ENCODE peak calls at places on chromosomes 7 and 10, in five cellular contexts. X is K562, L is tibial nerve, K is MM.1S, B is heart right ventricle. F is an unnamed sample. For H3K4me1, the result is how much of the 10 kb centered on the place peaks cover.

GRCh38 chr10:72702868-72703581 is 11.1 kb downstream of the MCU start:
- DNase-seq in X (no peak), B (no peak), K (peak), L (no peak), F (no peak)

GRCh38 chr10:100943508-100943907 is 25.8 kb upstream of the SEMA4G start:
- DNase-seq in K (no peak), L (no peak), X (no peak), B (no peak), F (no peak)

GRCh38 chr7:73766556-73767229 is 3.4 kb downstream of the CLDN3 start:
- DNase-seq in B (no peak), L (no peak), X (no peak), K (peak), F (peak)

GRCh38 chr10:79260803-79261740 is 86.2 kb upstream of the PPIF start:
- DNase-seq in L (no peak), K (peak), B (no peak), X (no peak), F (no peak)

GRCh38 chr10:126421745-126422144 is 33.5 kb upstream of the ADAM12 start:
- DNase-seq in B (peak), L (no peak), X (no peak), K (no peak), F (peak)

GRCh38 chr10:48655426-48656240 is 29.0 kb upstream of the WDFY4 start:
- DNase-seq in K (peak), B (peak), X (no peak), L (peak), F (peak)

GRCh38 chr10:119139464-119140067 is 25.9 kb downstream of the SFXN4 start:
- DNase-seq in X (peak), B (peak), L (peak), K (no peak), F (no peak)

GRCh38 chr7:5143106-5143505 is 46.9 kb upstream of the WIPI2 start:
- DNase-seq in L (no peak), X (no peak), K (no peak), B (no peak), F (no peak)

GRCh38 chr10:86798636-86799035 is 42.2 kb downstream of the BMPR1A start:
- DNase-seq in X (no peak), K (peak), L (no peak), B (no peak), F (no peak)

GRCh38 chr10:52368725-52369124 is 54.6 kb downstream of the DKK1 start:
- DNase-seq in X (no peak), K (peak), B (no peak), L (no peak), F (no peak)

GRCh38 chr7:32070406-32071360 is at the start of gene PDE1C:
- DNase-seq in L (no peak), B (peak), K (no peak), X (no peak), F (no peak)

GRCh38 chr7:115024276-115024675 is 102.4 kb downstream of the MDFIC start:
- DNase-seq in L (no peak), B (no peak), K (no peak), X (no peak), F (no peak)

GRCh38 chr7:79301419-79301818 is 152.0 kb downstream of the MAGI2 start:
- DNase-seq in L (no peak), X (no peak), K (no peak), B (no peak), F (no peak)

GRCh38 chr10:78436706-78437406 is 403.2 kb downstream of the RPS24 start:
- DNase-seq in K (no peak), B (no peak), X (no peak), L (no peak), F (no peak)

GRCh38 chr10:49359349-49360231 is 36.3 kb downstream of the DRGX start:
- DNase-seq in K (no peak), L (no peak), X (no peak), B (peak), F (no peak)

GRCh38 chr7:130356121-130356759 is 11.6 kb downstream of the CPA5 start:
- DNase-seq in L (peak), K (no peak), X (no peak), B (peak), F (peak)

GRCh38 chr10:132962623-132963429 is 20.5 kb upstream of the CFAP46 start:
- DNase-seq in X (no peak), L (no peak), K (peak), B (no peak), F (no peak)

GRCh38 chr10:60809157-60809556 is 30.9 kb downstream of the CDK1 start:
- DNase-seq in X (no peak), L (peak), B (no peak), K (no peak), F (no peak)

GRCh38 chr10:126090911-126091728 is 194.8 kb downstream of the FANK1 start:
- DNase-seq in X (no peak), K (no peak), B (no peak), L (no peak), F (no peak)

GRCh38 chr7:157077986-157078644 is 60.6 kb upstream of the UBE3C start:
- DNase-seq in K (no peak), X (peak), L (no peak), B (no peak), F (no peak)

GRCh38 chr7:26633557-26633956 is 230.8 kb downstream of the SKAP2 start:
- DNase-seq in L (no peak), B (no peak), K (no peak), X (no peak), F (no peak)

GRCh38 chr7:139777304-139777890 is 401 bp downstream of the HIPK2 start:
- DNase-seq in K (peak), B (no peak), L (no peak), X (peak), F (peak)

GRCh38 chr10:110413903-110414562 is 83.7 kb upstream of the DUSP5 start:
- DNase-seq in L (no peak), K (no peak), X (no peak), B (no peak), F (no peak)

GRCh38 chr10:12340937-12341336 is 8.4 kb upstream of the CAMK1D start:
- DNase-seq in X (no peak), K (no peak), L (no peak), B (no peak), F (no peak)

GRCh38 chr10:78328592-78329404 is 295.1 kb downstream of the RPS24 start:
- DNase-seq in X (no peak), B (no peak), K (no peak), L (no peak), F (no peak)

GRCh38 chr7:47520408-47520807 is 61.5 kb downstream of the TNS3 start:
- DNase-seq in B (peak), X (no peak), L (peak), K (no peak), F (peak)

GRCh38 chr7:108415821-108416536 is 40.3 kb downstream of the NRCAM start:
- DNase-seq in B (no peak), L (no peak), K (peak), X (peak), F (no peak)

GRCh38 chr7:155292680-155293226 is 4.9 kb upstream of the INSIG1 start:
- DNase-seq in B (no peak), K (no peak), L (no peak), X (no peak), F (no peak)
- H3K4me1 ChIP-seq in B (under half), K (under half), L (under half), X (half or more), F (under half)

DNA sequence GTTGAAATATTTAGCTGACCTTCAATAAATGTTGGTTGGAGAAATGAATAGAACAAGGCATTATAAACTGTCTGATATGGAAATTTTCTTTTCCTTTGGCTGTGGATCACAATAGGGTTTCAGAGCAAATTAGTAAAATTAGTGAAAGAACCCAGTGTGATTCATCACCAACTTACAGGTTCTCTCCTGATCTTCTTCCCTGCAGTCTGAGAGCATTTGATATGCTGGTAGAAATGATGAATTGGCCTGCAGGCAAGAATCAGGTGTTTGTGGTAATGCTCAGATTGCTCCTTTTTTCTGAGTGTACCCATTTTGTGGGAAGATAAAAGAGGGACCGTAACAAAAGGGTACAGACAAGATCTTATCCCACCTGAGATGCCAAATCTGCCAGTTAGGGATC is 51.9 kb downstream of the BTAF1 start:
- DNase-seq in L (no peak), B (no peak), K (no peak), X (no peak), F (no peak)
- H3K4me3 ChIP-seq in L (no peak), B (no peak), K (no peak), X (no peak), F (no peak)

DNA sequence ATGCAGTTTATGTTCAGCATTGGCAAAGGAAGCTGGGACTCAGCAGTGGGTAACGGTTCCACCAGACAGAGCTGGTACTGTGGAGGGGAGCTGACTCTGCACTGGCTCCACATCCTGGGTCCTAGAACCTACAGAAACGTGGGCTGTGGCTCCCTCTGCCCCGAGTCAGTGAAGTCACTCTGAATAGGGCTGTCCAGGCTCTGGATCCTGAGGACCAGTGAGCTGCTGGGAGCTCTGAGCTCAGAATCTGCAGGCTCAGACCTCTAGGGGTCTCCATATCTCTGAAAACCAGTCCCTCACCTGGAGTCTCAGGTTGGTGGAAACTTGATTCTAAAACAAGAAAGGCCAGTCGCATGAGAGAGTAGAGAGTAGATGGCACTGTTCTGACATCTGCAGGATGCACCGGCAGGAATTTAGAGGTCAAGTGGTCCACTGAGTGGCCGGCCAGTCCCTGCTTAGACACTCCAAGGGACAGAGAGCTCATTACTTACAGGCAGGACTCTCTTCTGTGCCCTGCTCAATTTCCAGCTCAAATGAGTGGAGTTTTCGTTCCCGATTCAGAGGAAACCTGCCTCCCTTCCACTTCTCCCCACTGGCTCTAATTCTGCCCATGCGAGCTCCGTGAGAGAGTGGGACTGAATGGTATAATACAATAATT is 18.6 kb downstream of the NPFFR1 start:
- DNase-seq in B (no peak), L (no peak), K (peak), X (peak), F (no peak)
- H3K27ac ChIP-seq in B (no peak), L (no peak), K (no peak), X (no peak), F (no peak)

DNA sequence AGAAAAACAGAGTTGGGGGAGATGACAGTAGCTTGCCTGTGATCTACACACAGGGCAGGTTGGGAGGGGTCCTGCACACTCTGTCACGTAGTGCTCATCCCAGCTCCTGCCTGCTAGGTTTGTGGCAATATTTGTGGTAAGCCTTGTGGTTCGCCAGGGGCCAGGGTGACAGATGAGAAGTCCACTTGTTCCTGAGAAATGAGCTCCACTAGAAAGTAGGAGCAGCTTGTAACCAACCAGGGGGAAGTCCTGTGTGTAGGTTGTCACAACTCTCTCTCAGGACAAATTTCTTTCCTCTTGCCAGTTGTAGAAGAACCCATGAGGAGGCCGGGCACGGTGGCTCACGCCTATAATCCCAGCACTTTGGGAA is 147.0 kb downstream of the TCF7L2 start:
- DNase-seq in B (no peak), K (no peak), L (no peak), X (no peak), F (no peak)
- H3K4me1 ChIP-seq in B (under half), K (under half), L (under half), X (under half), F (under half)

GRCh38 chr10:50470798-50471582 is 152.8 kb downstream of the SGMS1 start:
- DNase-seq in B (no peak), X (no peak), K (no peak), L (no peak), F (no peak)
- H3K4me3 ChIP-seq in B (no peak), X (no peak), K (no peak), L (no peak), F (no peak)

GRCh38 chr10:103665439-103665838 is 171.9 kb downstream of the NEURL1 start:
- DNase-seq in X (no peak), K (no peak), B (no peak), L (no peak), F (peak)

GRCh38 chr10:103666109-103666508 is 172.6 kb downstream of the NEURL1 start:
- DNase-seq in X (peak), K (no peak), L (no peak), B (no peak), F (peak)

GRCh38 chr10:103666751-103667150 is 173.2 kb downstream of the NEURL1 start:
- DNase-seq in L (no peak), B (no peak), X (no peak), K (no peak), F (no peak)

GRCh38 chr10:103668351-103669242 is 175.1 kb downstream of the NEURL1 start:
- DNase-seq in B (peak), X (peak), K (no peak), L (peak), F (peak)

GRCh38 chr10:103667390-103667789 is 173.9 kb downstream of the NEURL1 start:
- DNase-seq in B (peak), K (no peak), L (no peak), X (peak), F (no peak)
- H3K27ac ChIP-seq in B (peak), K (no peak), L (peak), X (peak), F (peak)

F was measured in psoas muscle.